ENCODE peak calls at places on chromosome 19, in nine cellular contexts. Q is body of pancreas, A is Panc1, D is left ventricle myocardium inferior, N is H9, F is epithelial cell of esophagus, L is mammary epithelial cell, P is WTC11, B is foreskin keratinocyte. X is an unnamed sample.

GRCh38 chr19:3771906-3772450 is at the start of gene RAX2:
- DNase-seq in Q (no peak), A (no peak), D (no peak), N (no peak), F (no peak), L (no peak), P (no peak), B (no peak), X (no peak)

GRCh38 chr19:30314056-30314804 is 58.0 kb upstream of the ZNF536 start:
- DNase-seq in Q (no peak), A (no peak), D (no peak), N (no peak), F (no peak), L (no peak), P (no peak), B (no peak), X (no peak)

GRCh38 chr19:43814663-43815352 is 12.3 kb upstream of the ZNF283 start:
- DNase-seq in Q (no peak), A (no peak), D (no peak), N (no peak), F (peak; percentile 82), L (peak; percentile 55), P (no peak), B (peak; percentile 73), X (no peak)

GRCh38 chr19:56120371-56121179 is 520 bp downstream of the ZNF787 start:
- DNase-seq in Q (peak; percentile 90), A (no peak), D (peak; percentile 83), N (peak; percentile 51), F (peak; percentile 76), L (peak; percentile 65), P (peak; percentile 52), B (peak; percentile 41), X (peak; percentile 70)

GRCh38 chr19:41217741-41218140 is 1.3 kb upstream of the AXL start:
- DNase-seq in Q (no peak), A (no peak), D (no peak), N (no peak), F (no peak), L (no peak), P (no peak), B (no peak), X (no peak)

GRCh38 chr19:20612711-20613316 is 47.2 kb upstream of the ZNF737 start:
- DNase-seq in Q (no peak), A (no peak), D (no peak), N (no peak), F (no peak), L (peak; percentile 4), P (no peak), B (no peak), X (no peak)

GRCh38 chr19:9057505-9058258 is 29.2 kb upstream of the OR1M1 start:
- DNase-seq in Q (no peak), A (no peak), D (no peak), N (no peak), F (no peak), L (no peak), P (no peak), B (no peak), X (no peak)

GRCh38 chr19:37698216-37698615 is 21.3 kb downstream of the ZNF607 start:
- DNase-seq in Q (no peak), A (no peak), D (no peak), N (no peak), F (no peak), L (no peak), P (no peak), B (peak; percentile 22), X (no peak)

GRCh38 chr19:9566729-9567128 is 17.6 kb downstream of the ZNF121 start:
- DNase-seq in Q (no peak), A (no peak), D (no peak), N (no peak), F (no peak), L (no peak), P (no peak), B (no peak), X (no peak)

GRCh38 chr19:10911579-10912363 is 16.7 kb downstream of the YIPF2 start:
- DNase-seq in Q (no peak), A (no peak), D (no peak), N (peak; percentile 19), F (no peak), L (no peak), P (no peak), B (no peak), X (no peak)

GRCh38 chr19:33863436-33863835 is 66.8 kb downstream of the KCTD15 start:
- DNase-seq in Q (no peak), A (no peak), D (no peak), N (no peak), F (no peak), L (no peak), P (no peak), B (no peak), X (no peak)

DNA sequence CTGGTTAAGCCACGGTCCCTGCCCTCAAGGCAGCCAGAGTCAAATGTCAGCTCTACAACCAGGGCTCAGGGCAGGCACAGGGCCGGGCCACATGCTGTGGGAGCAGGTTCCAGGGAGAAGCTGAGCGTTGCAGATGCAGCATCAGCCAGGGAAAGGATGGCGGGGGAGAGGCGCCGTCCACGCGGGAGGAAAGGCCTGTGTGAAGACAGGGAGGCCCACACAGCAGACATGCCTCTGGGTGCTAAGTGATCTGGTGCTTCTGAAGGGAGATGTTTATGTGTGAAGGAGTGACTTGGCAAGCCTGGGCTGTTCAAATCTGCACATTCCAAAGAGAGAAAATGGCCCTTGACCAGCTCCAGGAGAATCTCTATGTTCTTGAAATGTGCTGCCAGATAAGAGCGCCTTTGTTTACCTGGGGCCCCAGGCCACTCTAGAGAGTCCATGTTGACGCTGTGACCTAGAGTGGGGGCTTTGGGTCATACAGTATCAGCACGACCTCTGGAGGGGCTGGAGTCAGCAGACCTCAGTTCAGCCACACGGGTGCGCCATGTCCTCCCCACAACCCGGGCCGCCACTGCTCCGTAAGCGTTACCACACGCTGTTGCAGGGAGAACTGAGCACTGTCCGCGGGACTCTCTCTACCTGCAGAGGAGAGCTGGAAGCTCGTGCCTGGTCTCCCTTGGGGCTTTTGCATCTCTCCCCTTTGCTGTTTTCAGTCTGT is 15.9 kb upstream of the ATF5 start:
- DNase-seq in Q (no peak), A (no peak), D (no peak), N (peak; percentile 74), F (no peak), L (no peak), P (peak; percentile 66), B (no peak), X (no peak)
- TF ChIP-seq CTCF in Q (no peak), A (no peak), D (no peak), N (peak; percentile 59), F (no peak), L (no peak), P (no peak), B (no peak), X (no peak)

DNA sequence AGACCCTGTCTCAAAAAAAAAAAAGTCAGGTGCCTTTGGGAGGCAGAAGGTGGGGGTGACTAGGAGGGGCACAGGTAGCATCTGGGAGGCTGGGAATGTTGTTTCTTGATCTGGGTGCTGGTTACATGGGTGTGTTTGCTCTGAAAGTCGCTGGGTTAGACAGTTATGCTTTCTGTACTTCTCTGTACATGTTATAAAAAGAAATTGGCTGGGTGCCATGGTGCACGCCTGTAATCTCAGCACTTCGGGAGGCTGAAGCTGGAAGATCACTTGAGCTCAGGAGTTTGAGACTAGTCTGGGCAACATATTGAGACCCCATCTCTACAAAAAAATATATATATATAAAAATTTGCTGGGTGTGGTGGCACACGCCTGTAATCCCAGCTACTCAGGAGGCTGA is 15.1 kb downstream of the NOSIP start:
- DNase-seq in Q (peak; percentile 59), A (no peak), D (no peak), N (no peak), F (no peak), L (no peak), P (no peak), B (no peak), X (no peak)
- TF ChIP-seq CTCF in Q (no peak), A (no peak), D (no peak), N (no peak), F (no peak), L (no peak), P (no peak), B (no peak), X (no peak)

GRCh38 chr19:57825501-57825900 is 4.6 kb upstream of the ZNF587B start:
- DNase-seq in Q (no peak), A (no peak), D (no peak), N (no peak), F (no peak), L (no peak), P (no peak), B (no peak), X (no peak)

GRCh38 chr19:57829316-57829715 is 783 bp upstream of the ZNF587B start:
- DNase-seq in Q (no peak), A (no peak), D (no peak), N (no peak), F (no peak), L (no peak), P (no peak), B (no peak), X (no peak)

DNA sequence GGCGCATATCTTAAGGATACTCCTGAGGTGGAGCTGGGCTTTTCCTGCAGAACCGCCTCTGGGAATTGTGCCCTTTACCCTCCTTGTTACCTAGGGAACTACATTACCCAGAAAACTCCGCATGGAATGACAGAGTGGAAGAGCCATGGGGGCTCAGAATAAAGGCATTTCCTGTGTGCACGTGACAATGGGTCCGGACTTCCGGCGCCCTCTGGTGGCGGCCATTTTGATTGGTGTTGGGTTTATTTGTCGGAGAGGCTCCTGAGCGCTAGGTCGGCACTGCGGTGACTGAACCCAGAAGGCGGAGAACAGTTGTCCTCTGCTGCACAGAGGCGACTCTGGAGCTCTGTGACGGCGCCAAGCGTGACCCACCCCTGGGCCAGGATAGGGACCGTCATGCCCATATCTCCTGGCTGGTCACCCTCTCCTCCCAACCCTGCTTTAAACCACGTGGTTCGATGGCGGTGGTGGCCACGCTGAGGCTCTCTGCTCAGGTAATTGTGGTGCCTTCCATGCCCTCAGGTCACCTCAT is at the start of gene ZNF587B:
- DNase-seq in Q (peak; percentile 64), A (no peak), D (peak; percentile 82), N (peak; percentile 96), F (peak; percentile 85), L (peak; percentile 42), P (peak; percentile 94), B (peak; percentile 83), X (no peak)
- TF ChIP-seq CTCF in Q (peak; percentile 17), A (peak; percentile 81), D (peak; percentile 48), N (peak; percentile 49), F (peak; percentile 43), L (peak; percentile 53), P (peak; percentile 56), B (peak; percentile 64), X (peak; percentile 20)

DNA sequence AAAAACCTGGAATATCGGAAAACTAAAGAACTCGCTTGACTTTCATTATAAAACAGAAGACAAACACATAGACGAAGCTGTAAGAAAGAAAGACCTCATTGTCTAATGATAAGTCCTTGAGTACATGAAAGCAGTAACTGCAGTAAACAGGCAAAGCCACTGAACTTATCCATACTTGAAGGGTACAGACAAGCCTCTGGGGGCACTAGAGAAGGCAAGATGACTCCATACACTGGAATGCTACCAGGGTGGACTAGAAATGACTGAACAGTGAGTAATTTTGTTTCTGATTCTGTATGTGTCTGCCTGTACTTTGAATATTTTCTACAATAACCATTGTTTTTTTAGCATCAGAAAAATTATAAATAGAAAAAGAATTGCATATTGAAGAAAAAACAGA is 507.9 kb downstream of the UQCRFS1 start:
- DNase-seq in Q (peak; percentile 18), A (peak; percentile 27), D (no peak), N (no peak), F (peak; percentile 65), L (peak; percentile 83), P (no peak), B (peak; percentile 89), X (peak; percentile 85)
- TF ChIP-seq CTCF in Q (peak; percentile 35), A (peak; percentile 22), D (no peak), N (peak; percentile 59), F (no peak), L (peak; percentile 60), P (no peak), B (peak; percentile 80), X (peak; percentile 78)

X was measured in AG10803.